ENCODE peak calls at places on chromosome 6, in four cellular contexts. N, C, G and A are unnamed samples.

GRCh38 chr6:17418281-17419188 is 25.1 kb downstream of the CAP2 start:
- DNase-seq in N (no peak), G (no peak), C (no peak), A (no peak)

GRCh38 chr6:56624046-56624727 is 18.5 kb downstream of the DST start:
- DNase-seq in G (no peak), C (no peak), N (no peak), A (no peak)

GRCh38 chr6:148760568-148761531 is 14.0 kb downstream of the UST start:
- DNase-seq in G (peak; percentile 65), C (no peak), N (no peak), A (no peak)

GRCh38 chr6:65786815-65787214 is 79.8 kb upstream of the EYS start:
- DNase-seq in G (no peak), N (no peak), C (no peak), A (no peak)

GRCh38 chr6:123681957-123682462 is 45.3 kb upstream of the TRDN start:
- DNase-seq in G (no peak), N (no peak), C (no peak), A (no peak)

GRCh38 chr6:15157479-15157878 is 88.4 kb upstream of the JARID2 start:
- DNase-seq in N (no peak), G (no peak), C (no peak), A (no peak)

GRCh38 chr6:140446241-140446640 is 1071.8 kb upstream of the CITED2 start:
- DNase-seq in C (no peak), G (no peak), N (no peak), A (no peak)

GRCh38 chr6:163735076-163735475 is 320.6 kb downstream of the QKI start:
- DNase-seq in G (no peak), C (no peak), N (no peak), A (no peak)

GRCh38 chr6:7146079-7146828 is 38.5 kb downstream of the RREB1 start:
- DNase-seq in N (no peak), C (no peak), G (peak; percentile 76), A (no peak)

GRCh38 chr6:50842861-50843384 is 24.3 kb downstream of the TFAP2B start:
- DNase-seq in N (no peak), G (no peak), C (no peak), A (no peak)

GRCh38 chr6:3628143-3628840 is 123.2 kb downstream of the PXDC1 start:
- DNase-seq in C (no peak), G (no peak), N (no peak), A (no peak)

GRCh38 chr6:24501374-24501773 is 6.6 kb downstream of the ALDH5A1 start:
- DNase-seq in C (no peak), G (no peak), N (peak; percentile 2), A (no peak)

DNA sequence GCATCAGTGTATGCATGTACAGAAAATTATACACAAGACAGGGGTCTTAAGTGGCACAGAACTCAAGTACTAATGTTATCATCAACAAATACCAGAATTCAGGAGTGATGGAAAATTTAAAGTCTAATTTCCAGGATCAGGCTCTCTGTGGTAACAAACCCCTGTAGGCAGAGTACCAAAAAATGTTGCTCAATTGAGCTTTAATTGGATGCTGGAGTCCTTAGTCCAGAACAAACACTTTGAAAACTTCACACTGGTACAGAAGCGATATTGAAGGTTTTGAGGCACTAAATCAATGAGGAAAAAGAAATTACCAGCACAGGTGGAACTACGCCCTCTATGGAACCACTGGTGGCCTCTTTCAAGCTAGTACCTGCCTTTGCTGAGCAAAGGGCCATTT is 113.1 kb downstream of the FOXC1 start:
- DNase-seq in N (no peak), C (no peak), G (no peak), A (no peak)
- TF ChIP-seq CTCF in N (no peak), C (no peak), G (no peak), A (no peak)

GRCh38 chr6:41689171-41690008 is 46.0 kb downstream of the TFEB start:
- DNase-seq in G (peak; percentile 15), C (no peak), N (no peak), A (no peak)
- H3K36me3 ChIP-seq in G (peaks cover 71% of the 10 kb centered on the region), C (no peaks in the 10 kb centered on the region), N (peaks cover 50% of the 10 kb centered on the region), A (peaks cover 4% of the 10 kb centered on the region)

DNA sequence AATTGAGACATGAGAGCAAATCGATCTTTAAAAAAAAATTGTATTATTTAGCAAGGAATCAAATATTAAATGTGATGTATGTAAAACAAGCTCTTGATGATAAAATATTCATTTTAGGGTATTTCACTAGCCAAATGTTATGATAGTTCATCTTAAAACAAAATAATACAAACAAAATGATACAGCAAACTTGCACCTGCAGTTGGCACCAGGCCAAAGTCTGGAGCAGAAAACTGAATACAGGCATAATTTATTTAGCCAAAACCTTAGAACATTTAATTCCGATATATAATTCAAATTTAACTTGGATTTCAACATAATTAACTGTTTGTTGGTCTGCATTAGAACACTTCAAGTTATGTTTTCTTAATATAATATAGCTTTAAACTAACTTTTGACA is 60.9 kb downstream of the EPHA7 start:
- DNase-seq in G (no peak), C (no peak), N (no peak), A (no peak)
- H3K27ac ChIP-seq in G (no peak overlapping the region), C (no peak overlapping the region), N (no peak overlapping the region), A (no peak overlapping the region)

DNA sequence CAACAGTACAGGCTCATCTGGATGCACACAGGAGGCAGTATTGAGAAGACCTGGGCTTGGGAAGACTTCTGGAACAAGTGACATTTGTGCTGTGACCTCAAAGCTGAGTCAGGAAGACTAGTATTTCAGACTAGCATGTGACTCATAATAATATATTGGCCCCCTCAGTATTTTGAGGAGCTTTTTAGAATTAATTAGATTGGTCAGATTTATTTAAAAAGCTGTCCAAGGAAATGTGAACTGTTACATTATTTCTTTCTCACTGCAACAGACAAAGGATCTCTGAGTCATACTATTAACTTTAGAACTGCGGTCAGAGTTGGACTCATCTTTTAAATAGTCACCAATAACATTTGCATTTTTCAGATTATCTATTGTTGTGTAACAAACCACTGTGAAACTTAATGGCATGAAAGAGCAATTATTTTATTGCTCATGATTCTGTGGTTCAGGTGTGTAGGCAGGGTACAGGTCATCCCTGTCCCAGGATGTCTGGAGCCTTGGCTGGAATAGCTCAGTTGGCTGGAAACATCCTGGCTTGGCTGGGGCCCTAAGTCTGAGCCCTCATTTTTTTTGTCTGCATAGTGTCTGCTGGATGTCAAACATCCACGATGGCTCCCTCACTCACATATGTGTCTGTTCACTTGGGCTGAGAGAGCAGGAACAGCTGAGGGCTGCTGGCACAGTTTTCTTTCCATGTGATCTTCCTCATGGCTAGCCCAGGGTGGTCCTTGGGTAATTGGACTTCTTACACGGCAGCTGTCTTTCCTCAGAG is 46.8 kb downstream of the MAP3K4 start:
- DNase-seq in C (peak; percentile 42), N (no peak), G (no peak), A (no peak)
- TF ChIP-seq CTCF in C (no peak), N (no peak), G (no peak), A (no peak)

GRCh38 chr6:136696238-136696637 is 96.0 kb downstream of the MAP3K5 start:
- DNase-seq in G (no peak), N (no peak), C (no peak), A (no peak)
- H3K36me3 ChIP-seq in G (peaks cover 31% of the 10 kb centered on the region), N (no peaks in the 10 kb centered on the region), C (no peaks in the 10 kb centered on the region), A (no peaks in the 10 kb centered on the region)

DNA sequence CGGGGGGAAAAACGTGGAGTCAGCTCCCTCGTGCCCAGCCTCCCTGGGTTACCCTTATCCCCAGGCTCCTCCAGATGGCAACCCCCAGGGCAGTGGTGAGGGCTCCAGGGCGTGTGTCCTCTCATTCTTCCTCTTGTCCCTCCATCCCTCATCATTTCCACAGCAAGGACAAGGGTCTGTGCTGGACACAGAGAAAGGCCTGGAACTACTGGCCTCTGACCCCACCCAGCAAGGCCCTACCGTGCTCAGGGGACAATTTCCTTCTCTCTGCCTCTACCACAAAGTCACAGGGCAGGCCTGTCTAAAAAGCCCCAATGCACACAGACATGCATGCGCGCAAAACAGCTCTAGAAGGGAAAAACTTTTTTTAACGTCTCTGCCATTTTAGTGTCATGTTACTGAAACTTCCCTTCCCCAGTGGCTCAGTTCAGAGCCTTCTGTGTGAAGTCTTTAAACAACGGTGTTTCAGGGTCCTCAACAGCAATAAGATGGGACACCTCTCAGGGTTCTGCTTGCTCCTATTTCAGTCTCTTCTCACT is 1.1 kb upstream of the SLC35B2 start:
- DNase-seq in G (no peak), C (no peak), N (no peak), A (peak; percentile 19)
- H3K27ac ChIP-seq in G (no peak overlapping the region), C (peak overlapping the region; percentile 79), N (no peak overlapping the region), A (no peak overlapping the region)

DNA sequence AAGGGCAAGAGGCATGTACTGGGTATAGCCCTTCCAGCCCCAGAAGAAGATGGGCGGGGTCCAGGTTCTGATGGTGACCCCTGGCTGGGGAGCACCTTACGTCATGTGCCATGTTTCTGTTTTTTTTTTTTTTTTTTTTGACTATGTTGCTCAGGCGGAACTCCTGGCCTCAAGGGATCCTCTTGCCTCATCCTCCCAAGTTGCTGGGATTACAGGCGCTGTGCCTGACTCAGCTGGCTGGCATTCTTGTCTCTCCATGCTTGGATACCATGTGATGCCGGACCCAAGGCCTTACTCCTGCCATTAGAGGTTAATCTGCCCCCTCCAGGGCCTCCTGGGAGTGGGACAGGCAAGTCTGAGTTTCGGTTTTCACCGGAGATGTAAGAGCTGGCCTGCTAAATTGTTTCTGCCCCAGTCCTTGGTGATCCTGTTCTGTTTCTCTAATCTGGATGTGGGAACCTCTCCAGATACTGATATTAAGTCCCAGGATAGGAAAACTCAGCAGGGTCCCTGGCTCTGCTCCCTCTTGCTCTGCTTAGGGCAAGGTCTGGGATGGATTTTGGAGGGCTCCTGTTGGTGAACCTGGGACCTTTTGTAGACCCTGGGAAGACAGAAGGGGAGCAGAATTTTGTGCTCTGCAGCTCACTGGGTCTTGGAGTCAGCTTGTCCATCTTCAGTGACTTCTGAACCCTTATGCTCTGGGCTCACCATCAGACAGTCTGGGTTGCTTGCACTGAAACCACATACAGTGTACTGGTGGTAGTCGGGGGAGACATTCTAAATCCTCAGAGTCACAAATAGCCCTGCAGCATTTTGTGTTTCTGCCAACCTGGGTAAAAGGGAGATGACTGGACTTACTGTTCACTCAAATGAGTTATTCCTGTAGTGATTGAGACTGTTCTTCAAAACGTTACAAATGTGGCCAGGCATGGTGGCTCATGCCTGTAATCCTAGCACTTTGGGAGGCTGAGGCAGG is 45.1 kb downstream of the PTK7 start:
- DNase-seq in G (no peak), N (peak; percentile 92), C (no peak), A (no peak)
- TF ChIP-seq CTCF in G (no peak), N (no peak), C (no peak), A (no peak)

DNA sequence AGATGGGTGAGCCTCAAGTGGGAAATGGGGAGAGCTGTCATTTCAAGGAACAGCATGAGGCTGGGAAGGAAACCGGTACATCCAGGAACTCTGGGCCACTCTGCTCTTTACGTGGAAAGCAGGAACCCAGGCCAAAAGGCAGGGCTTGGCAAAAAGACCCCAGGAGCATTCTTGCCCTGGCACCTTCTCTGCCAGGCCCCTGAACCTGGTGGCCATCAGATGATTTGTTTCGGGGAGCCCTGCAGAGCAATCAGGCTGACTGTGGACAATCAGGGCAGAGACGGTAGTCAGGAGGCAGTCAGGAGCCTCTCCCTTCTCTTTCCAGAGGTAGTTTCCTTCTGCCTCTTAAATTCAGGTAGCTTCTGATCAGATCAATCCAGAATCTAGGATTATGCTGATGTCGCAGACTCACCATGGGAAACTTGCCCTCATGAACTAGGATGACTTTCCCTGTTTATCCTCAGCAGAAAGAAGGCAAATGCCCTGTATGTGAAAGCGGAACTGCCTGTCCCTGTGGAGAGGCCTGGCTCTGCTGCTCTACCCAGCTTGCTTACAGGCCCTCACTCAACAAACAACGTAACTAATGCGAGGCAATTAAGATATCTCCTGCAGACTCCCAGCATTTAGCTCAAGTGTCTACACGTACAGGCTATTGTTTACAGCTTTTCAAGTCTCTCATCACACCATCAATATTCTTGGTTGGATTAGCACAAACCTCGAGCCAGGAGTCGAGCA is 36.6 kb downstream of the EZR start:
- DNase-seq in C (no peak), G (no peak), N (no peak), A (no peak)
- H3K36me3 ChIP-seq in C (peaks cover 51% of the 10 kb centered on the region), G (peaks cover 100% of the 10 kb centered on the region), N (peaks cover 85% of the 10 kb centered on the region), A (peaks cover 56% of the 10 kb centered on the region)

GRCh38 chr6:34598725-34599124 is 42.6 kb upstream of the SPDEF start:
- DNase-seq in C (no peak), N (no peak), G (no peak), A (no peak)
- H3K27ac ChIP-seq in C (no peak overlapping the region), N (peak overlapping the region; percentile 43), G (no peak overlapping the region), A (no peak overlapping the region)